ENCODE peak calls at places on chromosomes 5 and 9, in six cellular contexts. One of them, this sample, is unnamed.

GRCh38 chr9:124074746-124075145 is 63.2 kb downstream of the LHX2 start:
- DNase-seq in heart left ventricle: no peak
- DNase-seq in gastrocnemius medialis: no peak
- DNase-seq in OCI-LY7: no peak
- DNase-seq in fibroblast of lung: no peak
- DNase-seq in epithelial cell of proximal tubule: no peak
- DNase-seq in this sample: no peak

GRCh38 chr5:96463106-96463505 is 30.1 kb upstream of the PCSK1 start:
- DNase-seq in heart left ventricle: no peak
- DNase-seq in gastrocnemius medialis: no peak
- DNase-seq in OCI-LY7: no peak
- DNase-seq in fibroblast of lung: no peak
- DNase-seq in epithelial cell of proximal tubule: no peak
- DNase-seq in this sample: no peak

GRCh38 chr9:114612272-114612923 is 1.3 kb downstream of the TMEM268 start:
- DNase-seq in heart left ventricle: no peak
- DNase-seq in gastrocnemius medialis: no peak
- DNase-seq in OCI-LY7: no peak
- DNase-seq in fibroblast of lung: no peak
- DNase-seq in epithelial cell of proximal tubule: no peak
- DNase-seq in this sample: no peak

GRCh38 chr9:134287591-134288518 is 38.4 kb upstream of the RXRA start:
- DNase-seq in heart left ventricle: peak
- DNase-seq in gastrocnemius medialis: no peak
- DNase-seq in OCI-LY7: no peak
- DNase-seq in fibroblast of lung: no peak
- DNase-seq in epithelial cell of proximal tubule: no peak
- DNase-seq in this sample: no peak

GRCh38 chr5:143309661-143310431 is 93.6 kb downstream of the NR3C1 start:
- DNase-seq in heart left ventricle: no peak
- DNase-seq in gastrocnemius medialis: no peak
- DNase-seq in OCI-LY7: no peak
- DNase-seq in fibroblast of lung: no peak
- DNase-seq in epithelial cell of proximal tubule: no peak
- DNase-seq in this sample: no peak

GRCh38 chr5:32231241-32231640 is 57.1 kb upstream of the GOLPH3 start:
- DNase-seq in heart left ventricle: no peak
- DNase-seq in gastrocnemius medialis: no peak
- DNase-seq in OCI-LY7: no peak
- DNase-seq in fibroblast of lung: no peak
- DNase-seq in epithelial cell of proximal tubule: no peak
- DNase-seq in this sample: no peak

GRCh38 chr5:172710695-172711094 is 60.3 kb downstream of the DUSP1 start:
- DNase-seq in heart left ventricle: no peak
- DNase-seq in gastrocnemius medialis: no peak
- DNase-seq in OCI-LY7: no peak
- DNase-seq in fibroblast of lung: no peak
- DNase-seq in epithelial cell of proximal tubule: no peak
- DNase-seq in this sample: no peak

GRCh38 chr5:172640822-172641358 is at the start of gene NEURL1B:
- DNase-seq in heart left ventricle: peak
- DNase-seq in gastrocnemius medialis: peak
- DNase-seq in OCI-LY7: peak
- DNase-seq in fibroblast of lung: peak
- DNase-seq in epithelial cell of proximal tubule: no peak
- DNase-seq in this sample: peak

GRCh38 chr9:135244751-135245221 is 157.3 kb downstream of the OLFM1 start:
- DNase-seq in heart left ventricle: peak
- DNase-seq in gastrocnemius medialis: no peak
- DNase-seq in OCI-LY7: no peak
- DNase-seq in fibroblast of lung: no peak
- DNase-seq in epithelial cell of proximal tubule: no peak
- DNase-seq in this sample: no peak

GRCh38 chr9:466749-467148 is 252.1 kb downstream of the DOCK8 start:
- DNase-seq in heart left ventricle: no peak
- DNase-seq in gastrocnemius medialis: no peak
- DNase-seq in OCI-LY7: no peak
- DNase-seq in fibroblast of lung: no peak
- DNase-seq in epithelial cell of proximal tubule: no peak
- DNase-seq in this sample: no peak

GRCh38 chr9:85742630-85742928 is 825 bp upstream of the AGTPBP1 start:
- DNase-seq in heart left ventricle: no peak
- DNase-seq in gastrocnemius medialis: no peak
- DNase-seq in OCI-LY7: no peak
- DNase-seq in fibroblast of lung: peak
- DNase-seq in epithelial cell of proximal tubule: no peak
- DNase-seq in this sample: peak

DNA sequence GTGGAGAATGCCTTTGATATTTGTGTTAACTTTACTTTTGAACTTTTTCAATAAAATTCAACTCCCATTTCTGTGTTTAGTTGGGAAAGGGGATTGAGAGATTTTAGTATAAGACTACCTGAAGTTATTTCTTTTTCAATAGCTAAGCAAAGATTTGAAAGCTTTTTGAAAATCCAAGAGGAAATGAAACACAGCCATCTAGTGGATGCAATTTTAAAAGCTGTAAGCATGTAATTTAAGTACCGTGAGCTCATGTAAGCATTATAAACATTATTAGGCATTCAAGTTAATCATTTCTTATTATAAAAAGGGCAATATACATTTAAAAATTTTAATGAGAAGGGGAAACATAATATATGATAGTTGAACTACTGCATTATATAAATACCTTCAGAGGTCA is 69.8 kb downstream of the CCDC171 start:
- DNase-seq in heart left ventricle: no peak
- DNase-seq in gastrocnemius medialis: no peak
- DNase-seq in OCI-LY7: peak
- DNase-seq in fibroblast of lung: peak
- DNase-seq in epithelial cell of proximal tubule: no peak
- DNase-seq in this sample: peak
- TF ChIP-seq CTCF in heart left ventricle: peak
- TF ChIP-seq CTCF in gastrocnemius medialis: no peak
- TF ChIP-seq CTCF in OCI-LY7: peak
- TF ChIP-seq CTCF in fibroblast of lung: no peak
- TF ChIP-seq CTCF in epithelial cell of proximal tubule: peak
- TF ChIP-seq CTCF in this sample: peak

GRCh38 chr9:89978185-89978584 is 373.4 kb downstream of the GADD45G start:
- DNase-seq in heart left ventricle: no peak
- DNase-seq in gastrocnemius medialis: no peak
- DNase-seq in OCI-LY7: no peak
- DNase-seq in fibroblast of lung: no peak
- DNase-seq in epithelial cell of proximal tubule: no peak
- DNase-seq in this sample: no peak
- TF ChIP-seq CTCF in heart left ventricle: peak
- TF ChIP-seq CTCF in gastrocnemius medialis: no peak
- TF ChIP-seq CTCF in OCI-LY7: no peak
- TF ChIP-seq CTCF in fibroblast of lung: peak
- TF ChIP-seq CTCF in epithelial cell of proximal tubule: peak
- TF ChIP-seq CTCF in this sample: no peak

GRCh38 chr5:163306421-163306820 is 131.0 kb upstream of the CCNG1 start:
- DNase-seq in heart left ventricle: no peak
- DNase-seq in gastrocnemius medialis: no peak
- DNase-seq in OCI-LY7: peak
- DNase-seq in fibroblast of lung: peak
- DNase-seq in epithelial cell of proximal tubule: peak
- DNase-seq in this sample: no peak
- TF ChIP-seq CTCF in heart left ventricle: no peak
- TF ChIP-seq CTCF in gastrocnemius medialis: no peak
- TF ChIP-seq CTCF in OCI-LY7: peak
- TF ChIP-seq CTCF in fibroblast of lung: no peak
- TF ChIP-seq CTCF in epithelial cell of proximal tubule: peak
- TF ChIP-seq CTCF in this sample: peak

DNA sequence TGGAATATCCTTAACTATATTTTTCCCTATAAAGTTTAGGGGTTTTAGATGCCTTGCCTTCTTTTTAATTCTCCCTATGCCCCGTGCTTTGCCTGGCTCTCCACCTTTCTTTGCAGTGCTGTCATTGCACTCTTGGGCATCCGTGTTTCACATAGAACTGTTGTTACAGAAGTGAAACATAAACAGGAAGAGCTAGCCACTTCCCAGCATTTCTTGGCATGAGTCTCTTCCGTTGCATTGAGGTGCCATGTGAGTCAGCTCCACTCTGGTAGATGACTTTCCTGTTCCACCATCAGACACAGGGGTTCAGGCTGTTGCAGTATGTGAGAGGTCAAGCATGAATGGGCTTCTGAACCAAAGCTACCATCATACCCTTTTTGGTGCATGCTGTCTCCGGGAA is 73.4 kb downstream of the ANGPTL2 start:
- DNase-seq in heart left ventricle: no peak
- DNase-seq in gastrocnemius medialis: no peak
- DNase-seq in OCI-LY7: no peak
- DNase-seq in fibroblast of lung: peak
- DNase-seq in epithelial cell of proximal tubule: peak
- DNase-seq in this sample: peak
- TF ChIP-seq CTCF in heart left ventricle: no peak
- TF ChIP-seq CTCF in gastrocnemius medialis: no peak
- TF ChIP-seq CTCF in OCI-LY7: no peak
- TF ChIP-seq CTCF in fibroblast of lung: no peak
- TF ChIP-seq CTCF in epithelial cell of proximal tubule: peak
- TF ChIP-seq CTCF in this sample: peak

DNA sequence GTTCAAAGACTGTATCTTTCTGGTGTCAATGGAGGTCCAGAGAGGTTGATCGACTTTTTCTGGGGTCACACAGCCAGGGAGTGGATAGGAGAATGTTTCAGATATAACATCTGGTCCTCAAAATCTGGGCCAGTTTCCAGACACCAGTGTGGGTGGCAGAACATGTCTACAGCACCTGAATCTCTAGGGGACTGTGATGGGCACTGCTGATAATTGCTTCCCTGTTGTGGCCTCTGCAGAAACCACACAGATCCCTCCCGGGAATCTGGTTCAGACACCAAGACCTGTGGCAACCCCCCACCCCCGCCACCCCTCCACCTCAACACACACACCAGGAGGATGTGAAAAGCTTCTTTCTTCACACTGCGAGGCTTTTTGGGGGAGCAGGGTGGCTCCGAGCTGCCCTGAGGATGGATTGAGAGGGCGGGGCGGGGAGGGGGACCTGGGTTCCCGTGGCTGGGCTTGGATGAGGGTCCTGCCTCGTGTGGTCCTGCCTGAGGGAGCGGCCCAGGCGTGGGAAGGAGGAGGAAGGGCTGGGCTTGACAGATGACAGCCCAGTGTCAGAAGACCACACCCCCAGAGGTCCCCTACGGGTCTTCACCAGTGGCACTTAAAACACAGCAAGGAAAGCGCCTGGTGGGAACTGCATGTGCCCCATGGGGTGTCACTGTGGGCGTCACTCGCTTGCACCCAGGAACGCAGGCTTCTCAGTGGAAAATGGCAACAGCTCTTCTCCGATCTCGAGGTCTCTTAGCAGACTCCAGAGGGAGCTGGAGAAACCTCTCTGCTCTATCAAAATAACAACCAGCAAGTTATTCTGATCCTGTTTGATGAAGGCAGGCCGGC is 55.2 kb downstream of the TRIP13 start:
- DNase-seq in heart left ventricle: no peak
- DNase-seq in gastrocnemius medialis: no peak
- DNase-seq in OCI-LY7: no peak
- DNase-seq in fibroblast of lung: no peak
- DNase-seq in epithelial cell of proximal tubule: no peak
- DNase-seq in this sample: no peak
- TF ChIP-seq CTCF in heart left ventricle: no peak
- TF ChIP-seq CTCF in gastrocnemius medialis: no peak
- TF ChIP-seq CTCF in OCI-LY7: no peak
- TF ChIP-seq CTCF in fibroblast of lung: no peak
- TF ChIP-seq CTCF in epithelial cell of proximal tubule: peak
- TF ChIP-seq CTCF in this sample: no peak

GRCh38 chr5:61748651-61749050 is 416.6 kb downstream of the ZSWIM6 start:
- DNase-seq in heart left ventricle: no peak
- DNase-seq in gastrocnemius medialis: no peak
- DNase-seq in OCI-LY7: no peak
- DNase-seq in fibroblast of lung: no peak
- DNase-seq in epithelial cell of proximal tubule: no peak
- DNase-seq in this sample: no peak

GRCh38 chr5:61746836-61747575 is 414.9 kb downstream of the ZSWIM6 start:
- DNase-seq in heart left ventricle: no peak
- DNase-seq in gastrocnemius medialis: no peak
- DNase-seq in OCI-LY7: no peak
- DNase-seq in fibroblast of lung: peak
- DNase-seq in epithelial cell of proximal tubule: no peak
- DNase-seq in this sample: no peak

DNA sequence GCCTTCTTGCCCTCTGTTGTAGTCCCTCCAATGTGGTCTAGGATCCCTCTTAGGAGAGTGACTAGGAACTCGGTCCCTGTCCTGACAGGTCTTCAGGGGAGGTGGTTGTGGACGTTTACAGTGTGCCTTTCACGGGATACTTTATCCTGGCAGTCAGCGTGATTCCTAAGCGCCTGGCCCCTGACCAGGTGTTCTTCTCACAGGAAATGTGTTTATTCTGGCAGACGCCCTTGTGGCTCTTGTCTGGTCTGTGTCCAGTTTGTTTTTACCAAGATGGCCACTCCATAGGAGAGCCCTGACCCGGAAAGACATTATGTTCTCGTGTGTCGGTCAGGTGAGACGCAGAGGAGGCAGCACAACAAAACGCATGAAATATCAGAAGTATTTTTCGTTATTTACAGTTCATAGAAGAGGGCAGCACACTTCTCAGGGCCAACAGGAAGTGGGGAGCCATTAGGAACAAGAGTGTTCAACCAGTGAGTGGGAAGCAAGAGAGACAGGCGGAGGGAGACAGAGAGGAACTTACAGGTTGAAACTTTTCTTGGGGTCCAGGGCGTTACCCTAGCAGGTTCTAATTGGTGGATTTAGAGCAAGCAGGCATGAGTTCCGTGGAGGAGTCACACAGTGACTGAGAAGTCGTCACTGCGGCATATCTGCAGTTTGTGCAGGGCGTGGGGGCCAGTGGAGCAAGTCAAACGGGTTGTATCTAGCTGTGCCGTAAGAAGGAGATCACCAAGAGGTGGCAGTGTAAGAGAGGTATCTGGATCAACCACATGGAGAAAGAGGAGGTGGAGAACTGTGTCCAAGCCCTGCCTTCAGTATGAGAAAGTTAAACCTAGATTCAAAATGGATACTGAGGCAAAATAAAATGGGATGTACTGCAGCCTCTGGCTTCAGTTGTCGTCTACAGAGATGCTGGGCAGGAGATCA is 412.9 kb downstream of the ZSWIM6 start:
- DNase-seq in heart left ventricle: no peak
- DNase-seq in gastrocnemius medialis: no peak
- DNase-seq in OCI-LY7: no peak
- DNase-seq in fibroblast of lung: no peak
- DNase-seq in epithelial cell of proximal tubule: no peak
- DNase-seq in this sample: no peak
- TF ChIP-seq CTCF in heart left ventricle: no peak
- TF ChIP-seq CTCF in gastrocnemius medialis: no peak
- TF ChIP-seq CTCF in OCI-LY7: no peak
- TF ChIP-seq CTCF in fibroblast of lung: no peak
- TF ChIP-seq CTCF in epithelial cell of proximal tubule: no peak
- TF ChIP-seq CTCF in this sample: peak

GRCh38 chr9:131386258-131386657 is 7.6 kb upstream of the PRRC2B start:
- DNase-seq in heart left ventricle: no peak
- DNase-seq in gastrocnemius medialis: no peak
- DNase-seq in OCI-LY7: no peak
- DNase-seq in fibroblast of lung: no peak
- DNase-seq in epithelial cell of proximal tubule: no peak
- DNase-seq in this sample: no peak
- TF ChIP-seq CTCF in heart left ventricle: peak
- TF ChIP-seq CTCF in gastrocnemius medialis: no peak
- TF ChIP-seq CTCF in OCI-LY7: peak
- TF ChIP-seq CTCF in fibroblast of lung: no peak
- TF ChIP-seq CTCF in epithelial cell of proximal tubule: peak
- TF ChIP-seq CTCF in this sample: peak